ENCODE peak calls at places on chromosomes 5 and 9, in ten cellular contexts. M is stomach, O is A549, P is vagina, Q is HCT116, I is upper lobe of left lung, H is sigmoid colon, W is body of pancreas, G is lower leg skin, S is testis. A is an unnamed sample.

GRCh38 chr5:117302949-117303348 is 728.3 kb upstream of the SEMA6A start:
- DNase-seq in M (no peak), O (no peak), P (no peak), Q (no peak), I (no peak), H (no peak), W (no peak), G (no peak), S (no peak), A (no peak)

GRCh38 chr5:111743993-111744392 is 13.0 kb downstream of the NREP start:
- DNase-seq in M (no peak), O (no peak), P (no peak), Q (no peak), I (no peak), H (no peak), W (no peak), G (no peak), S (no peak), A (no peak)

GRCh38 chr5:72378636-72379289 is 58.6 kb downstream of the PTCD2 start:
- DNase-seq in M (no peak), O (peak), P (no peak), Q (no peak), I (peak), H (no peak), W (no peak), G (no peak), S (no peak), A (no peak)

GRCh38 chr9:37445832-37446231 is 19.4 kb downstream of the ZBTB5 start:
- DNase-seq in M (no peak), O (no peak), P (no peak), Q (no peak), I (no peak), H (no peak), W (no peak), G (no peak), S (no peak), A (no peak)

GRCh38 chr5:493758-494157 is 30.5 kb downstream of the SLC9A3 start:
- DNase-seq in M (no peak), O (no peak), P (no peak), Q (no peak), I (no peak), H (no peak), W (no peak), G (no peak), S (no peak), A (no peak)

GRCh38 chr9:100652850-100653249 is 75.0 kb downstream of the CAVIN4 start:
- DNase-seq in M (no peak), O (no peak), P (no peak), Q (no peak), I (no peak), H (no peak), W (no peak), G (no peak), S (no peak), A (no peak)

GRCh38 chr9:101354143-101354764 is 30.6 kb downstream of the BAAT start:
- DNase-seq in M (no peak), O (peak), P (no peak), Q (no peak), I (no peak), H (no peak), W (no peak), G (no peak), S (no peak), A (no peak)

GRCh38 chr5:139062910-139063663 is 135.1 kb downstream of the SIL1 start:
- DNase-seq in M (no peak), O (no peak), P (no peak), Q (no peak), I (no peak), H (no peak), W (no peak), G (no peak), S (no peak), A (no peak)

GRCh38 chr5:133530270-133530669 is 82.1 kb downstream of the FSTL4 start:
- DNase-seq in M (no peak), O (no peak), P (no peak), Q (no peak), I (no peak), H (no peak), W (no peak), G (no peak), S (no peak), A (no peak)

GRCh38 chr5:33523208-33523771 is 82.5 kb downstream of the TARS1 start:
- DNase-seq in M (no peak), O (no peak), P (no peak), Q (no peak), I (no peak), H (no peak), W (no peak), G (no peak), S (no peak), A (no peak)

GRCh38 chr9:35510745-35511428 is 21.0 kb downstream of the RUSC2 start:
- DNase-seq in M (peak), O (peak), P (no peak), Q (peak), I (peak), H (peak), W (peak), G (peak), S (peak), A (peak)

GRCh38 chr9:136840877-136841645 is 1.2 kb upstream of the AJM1 start:
- DNase-seq in M (peak), O (no peak), P (no peak), Q (no peak), I (no peak), H (no peak), W (peak), G (no peak), S (peak), A (peak)

GRCh38 chr5:133612021-133612860 is at the start of gene FSTL4:
- DNase-seq in M (peak), O (peak), P (no peak), Q (no peak), I (peak), H (no peak), W (peak), G (no peak), S (peak), A (peak)

GRCh38 chr5:124746916-124747769 is 704 bp upstream of the ZNF608 start:
- DNase-seq in M (peak), O (peak), P (no peak), Q (peak), I (peak), H (peak), W (peak), G (peak), S (peak), A (peak)

GRCh38 chr9:33166263-33167083 is 663 bp downstream of the B4GALT1 start:
- DNase-seq in M (peak), O (peak), P (peak), Q (no peak), I (peak), H (peak), W (peak), G (peak), S (no peak), A (peak)

GRCh38 chr9:134951461-134951860 is 33.7 kb upstream of the FCN1 start:
- DNase-seq in M (no peak), O (no peak), P (no peak), Q (no peak), I (peak), H (peak), W (no peak), G (peak), S (no peak), A (peak)

GRCh38 chr5:86546582-86546981 is 71.2 kb upstream of the COX7C start:
- DNase-seq in M (no peak), O (no peak), P (no peak), Q (peak), I (no peak), H (no peak), W (no peak), G (no peak), S (no peak), A (no peak)

GRCh38 chr9:108049026-108049591 is 559.5 kb upstream of the KLF4 start:
- DNase-seq in M (no peak), O (peak), P (no peak), Q (peak), I (no peak), H (no peak), W (no peak), G (no peak), S (no peak), A (no peak)

GRCh38 chr5:94810281-94810680 is 191.8 kb downstream of the SLF1 start:
- DNase-seq in M (no peak), O (no peak), P (no peak), Q (no peak), I (no peak), H (no peak), W (no peak), G (no peak), S (no peak), A (no peak)

GRCh38 chr5:168023190-168023589 is 268.3 kb upstream of the WWC1 start:
- DNase-seq in M (no peak), O (no peak), P (no peak), Q (no peak), I (no peak), H (peak), W (no peak), G (peak), S (no peak), A (no peak)

GRCh38 chr9:72361227-72361626 is 3.8 kb downstream of the ZFAND5 start:
- DNase-seq in M (no peak), O (no peak), P (no peak), Q (no peak), I (no peak), H (no peak), W (no peak), G (no peak), S (no peak), A (no peak)

GRCh38 chr9:72363226-72363625 is 1.8 kb downstream of the ZFAND5 start:
- DNase-seq in M (no peak), O (no peak), P (no peak), Q (no peak), I (no peak), H (no peak), W (no peak), G (no peak), S (no peak), A (no peak)

GRCh38 chr9:72362680-72363139 is 2.3 kb downstream of the ZFAND5 start:
- DNase-seq in M (peak), O (peak), P (no peak), Q (no peak), I (peak), H (peak), W (peak), G (peak), S (peak), A (peak)

GRCh38 chr9:72363908-72364678 is 915 bp downstream of the ZFAND5 start:
- DNase-seq in M (peak), O (no peak), P (no peak), Q (no peak), I (peak), H (peak), W (peak), G (peak), S (peak), A (peak)

GRCh38 chr9:72362118-72362531 is 2.9 kb downstream of the ZFAND5 start:
- DNase-seq in M (no peak), O (no peak), P (no peak), Q (no peak), I (no peak), H (no peak), W (no peak), G (no peak), S (no peak), A (no peak)
- TF ChIP-seq POLR2A in M (no peak), O (no peak), P (no peak), Q (no peak), I (no peak), H (no peak), W (no peak), G (no peak), S (no peak), A (no peak)

GRCh38 chr5:118692811-118693342 is 295.5 kb downstream of the DTWD2 start:
- DNase-seq in M (no peak), O (no peak), P (no peak), Q (no peak), I (no peak), H (no peak), W (no peak), G (no peak), S (no peak), A (no peak)
- TF ChIP-seq CTCF in M (no peak), O (no peak), P (no peak), Q (no peak), I (no peak), H (no peak), W (no peak), G (no peak), S (no peak), A (no peak)

GRCh38 chr9:131476777-131477345 is 25.9 kb upstream of the POMT1 start:
- DNase-seq in M (no peak), O (no peak), P (no peak), Q (no peak), I (no peak), H (peak), W (no peak), G (no peak), S (no peak), A (no peak)
- H3K4me3 ChIP-seq in M (no peak), O (no peak), P (no peak), Q (no peak), I (no peak), H (no peak), W (no peak), G (no peak), S (no peak), A (no peak)

GRCh38 chr5:173314166-173314952 is 13.9 kb downstream of the STC2 start:
- DNase-seq in M (no peak), O (no peak), P (no peak), Q (no peak), I (no peak), H (no peak), W (no peak), G (peak), S (no peak), A (no peak)
- TF ChIP-seq POLR2A in M (no peak), O (no peak), P (no peak), Q (no peak), I (no peak), H (no peak), W (no peak), G (no peak), S (no peak), A (no peak)

DNA sequence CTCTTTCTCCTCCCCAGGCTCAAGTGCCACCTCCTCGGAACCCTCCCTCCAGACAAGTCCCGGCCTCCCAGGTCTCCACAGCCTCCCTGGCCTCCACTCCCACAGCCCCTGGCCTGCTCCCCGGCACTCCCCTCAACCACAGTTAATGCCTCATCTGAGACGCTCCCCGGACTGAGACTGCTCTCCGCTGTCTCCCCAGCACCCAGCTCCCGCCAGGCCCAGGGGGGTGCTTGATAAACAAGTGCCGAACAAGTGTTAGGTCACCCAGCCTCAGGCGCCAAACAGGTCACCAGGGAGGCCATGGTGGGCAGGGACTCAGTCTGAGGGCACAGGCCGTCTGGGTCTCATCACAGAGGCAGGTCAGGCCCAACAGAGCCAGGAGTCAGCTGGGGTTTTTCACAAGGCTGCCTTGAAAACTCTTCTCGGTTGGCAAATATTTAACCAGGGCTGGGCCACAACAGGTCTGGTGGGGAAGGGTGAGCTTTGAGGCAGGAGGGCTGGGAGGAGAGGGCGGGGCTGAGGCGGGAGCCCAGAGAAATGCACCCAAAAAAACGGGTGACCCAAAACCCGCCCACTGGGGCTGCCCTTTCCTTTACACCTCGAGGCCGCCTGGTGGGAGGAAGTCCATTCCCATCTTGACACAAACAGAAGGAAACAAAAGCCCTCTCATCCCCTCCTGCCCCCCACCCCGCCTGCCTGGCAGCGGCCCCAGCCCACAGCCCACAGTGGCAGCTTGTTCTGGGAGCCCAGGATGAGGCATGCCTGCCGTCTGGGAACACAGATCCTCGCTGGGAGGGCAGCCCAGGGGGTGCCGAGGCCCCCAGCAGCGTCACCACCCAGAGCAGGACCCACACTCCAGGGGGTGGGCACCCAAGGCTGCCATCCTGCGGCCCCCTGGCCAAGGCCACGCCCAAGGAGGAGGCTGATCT is 66.6 kb upstream of the STXBP1 start:
- DNase-seq in M (peak), O (peak), P (no peak), Q (no peak), I (peak), H (peak), W (peak), G (no peak), S (no peak), A (peak)
- TF ChIP-seq CTCF in M (no peak), O (no peak), P (no peak), Q (no peak), I (no peak), H (no peak), W (peak), G (no peak), S (no peak), A (no peak)

DNA sequence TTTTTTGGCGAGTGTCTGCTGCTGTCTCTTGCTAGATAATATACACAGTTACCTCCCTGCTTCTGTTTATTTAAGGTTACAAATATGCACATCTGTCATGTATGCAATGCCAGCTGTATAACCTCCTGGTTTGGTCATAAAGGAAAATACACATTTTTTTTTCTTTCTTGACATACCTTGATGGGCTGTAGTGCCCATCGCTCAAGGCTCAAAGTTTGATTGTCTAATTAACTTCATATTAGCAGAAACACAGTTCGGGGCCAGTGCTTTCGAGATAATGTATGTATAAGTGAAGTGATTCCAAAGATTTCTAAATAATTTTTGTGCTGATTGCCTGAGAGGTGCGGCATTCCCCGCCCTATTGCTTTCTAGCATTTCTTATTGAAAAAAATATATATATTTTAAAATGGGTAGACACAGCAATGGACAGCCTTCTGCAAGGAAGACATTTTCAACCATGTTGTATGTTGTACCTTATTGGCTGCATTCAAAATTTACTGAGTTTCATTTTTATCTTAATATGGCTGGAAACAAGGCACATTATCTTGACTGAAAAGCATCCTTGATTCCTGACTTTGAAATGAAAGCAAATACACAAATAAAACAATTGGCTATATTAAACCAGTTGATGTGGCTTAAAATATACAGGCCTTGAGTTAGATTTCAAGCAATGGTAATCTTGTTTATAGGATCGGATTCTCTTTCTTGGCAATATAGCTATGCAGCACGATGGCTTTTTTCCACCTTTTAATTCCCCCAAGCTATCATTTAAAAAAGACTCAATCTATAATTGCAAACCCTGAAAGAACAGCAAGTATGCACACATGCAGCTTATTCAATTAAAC is 206.1 kb downstream of the MEF2C start:
- DNase-seq in M (no peak), O (no peak), P (no peak), Q (no peak), I (no peak), H (no peak), W (no peak), G (no peak), S (no peak), A (no peak)
- H3K4me3 ChIP-seq in M (no peak), O (no peak), P (no peak), Q (peak), I (no peak), H (no peak), W (no peak), G (no peak), S (no peak), A (no peak)

DNA sequence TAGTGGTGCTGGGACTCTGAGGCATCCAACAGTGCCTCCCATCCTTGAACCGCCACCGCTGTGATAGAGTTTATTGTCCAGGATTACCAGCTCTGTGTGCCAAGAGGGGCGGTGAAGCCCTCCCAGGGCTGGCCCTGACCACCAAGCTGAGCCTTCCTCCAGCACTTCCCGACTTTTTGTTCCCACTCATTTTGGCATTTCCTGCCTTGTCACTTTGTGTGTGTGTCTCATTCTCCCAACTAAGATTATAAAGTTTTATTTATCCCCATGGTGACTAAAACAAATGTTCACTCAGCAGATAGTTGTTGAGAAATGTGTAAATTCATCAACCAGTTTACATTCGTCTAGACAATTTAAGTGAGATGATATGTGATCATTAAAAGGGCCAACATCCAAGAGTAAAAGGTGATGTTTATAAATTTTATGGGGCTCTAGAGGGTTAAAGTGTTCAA is 2.5 kb downstream of the F2R start:
- DNase-seq in M (no peak), O (no peak), P (no peak), Q (no peak), I (no peak), H (no peak), W (no peak), G (no peak), S (no peak), A (no peak)
- TF ChIP-seq POLR2A in M (no peak), O (no peak), P (no peak), Q (no peak), I (no peak), H (no peak), W (no peak), G (no peak), S (no peak), A (no peak)

DNA sequence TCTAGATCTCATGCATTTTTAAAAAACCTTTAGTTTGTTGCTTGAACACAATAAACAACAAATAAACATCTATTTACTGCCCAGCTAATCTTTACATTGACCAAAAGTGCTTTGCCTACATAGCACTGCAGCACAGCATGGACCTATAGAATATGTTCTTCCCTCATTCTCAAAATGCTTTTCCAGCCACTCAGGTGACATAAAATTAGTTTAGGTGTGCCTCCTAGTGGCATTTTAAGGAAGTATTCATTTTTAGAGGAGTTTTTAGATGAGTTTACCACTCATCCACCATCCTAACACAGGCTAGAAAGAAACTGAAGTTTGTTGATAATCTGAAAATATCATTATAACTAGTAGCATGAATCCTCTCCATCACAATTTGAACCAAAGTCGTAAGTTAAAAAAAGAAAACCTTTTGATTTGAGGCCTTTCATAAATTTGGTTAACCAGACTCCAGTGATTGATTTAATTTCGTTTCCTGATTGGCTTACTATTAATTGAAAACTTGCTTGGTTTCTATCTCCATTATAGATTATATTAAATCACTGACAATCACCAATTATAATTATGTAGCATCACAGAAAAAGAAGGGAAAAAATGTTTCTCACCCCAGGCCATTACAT is 12.6 kb downstream of the PLGRKT start:
- DNase-seq in M (no peak), O (peak), P (no peak), Q (no peak), I (no peak), H (no peak), W (no peak), G (no peak), S (no peak), A (no peak)
- TF ChIP-seq CTCF in M (no peak), O (peak), P (no peak), Q (peak), I (peak), H (peak), W (peak), G (no peak), S (no peak), A (peak)

DNA sequence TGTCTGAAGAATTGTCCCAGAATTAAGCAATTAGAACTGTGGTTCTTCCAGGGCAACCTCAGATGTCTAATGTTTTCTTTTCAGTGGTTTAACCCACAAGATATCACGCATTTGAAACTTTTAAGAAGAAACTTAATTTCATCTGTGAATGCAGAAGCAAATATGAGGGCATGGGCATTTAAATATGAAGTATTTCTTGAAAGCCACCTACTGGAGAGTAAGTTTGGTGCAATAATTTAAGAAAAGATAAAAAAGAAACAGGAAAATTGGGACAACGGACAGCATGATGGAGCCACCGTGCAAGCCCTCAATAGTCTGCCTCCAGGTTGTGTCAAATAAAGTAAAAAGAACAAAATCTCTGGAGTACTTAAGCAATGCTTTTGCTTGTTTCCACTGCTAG is 1.2 kb upstream of the CAPSL start:
- DNase-seq in M (no peak), O (no peak), P (no peak), Q (no peak), I (no peak), H (no peak), W (no peak), G (no peak), S (no peak), A (no peak)
- H3K4me3 ChIP-seq in M (no peak), O (no peak), P (no peak), Q (no peak), I (no peak), H (no peak), W (no peak), G (no peak), S (no peak), A (no peak)